ENCODE peak calls at places on chromosome 10, in four cellular contexts. Q is tibial nerve; W is CD4-positive, CD25-positive, alpha-beta regulatory T cell; D is cardiac muscle cell. U is an unnamed sample.

GRCh38 chr10:124343351-124344265 is 75.1 kb downstream of the OAT start:
- DNase-seq in Q (no peak), D (no peak), W (no peak), U (no peak)

GRCh38 chr10:90652519-90652918 is 205.3 kb downstream of the HTR7 start:
- DNase-seq in D (peak), Q (no peak), W (no peak), U (peak)

GRCh38 chr10:117900280-117900679 is 146.5 kb downstream of the RAB11FIP2 start:
- DNase-seq in W (no peak), D (no peak), Q (no peak), U (no peak)

GRCh38 chr10:102632394-102633062 is 11.8 kb upstream of the TRIM8 start:
- DNase-seq in Q (no peak), D (peak), W (no peak), U (no peak)

GRCh38 chr10:58266003-58266825 is 1.5 kb downstream of the IPMK start:
- DNase-seq in D (peak), W (peak), Q (no peak), U (peak)

GRCh38 chr10:122669045-122669444 is 30.6 kb downstream of the C10orf120 start:
- DNase-seq in D (no peak), Q (no peak), W (no peak), U (no peak)

GRCh38 chr10:43065761-43066160 is 11.1 kb upstream of the RET start:
- DNase-seq in D (no peak), Q (no peak), W (no peak), U (no peak)

GRCh38 chr10:43361532-43362190 is 9.8 kb upstream of the FXYD4 start:
- DNase-seq in D (no peak), Q (no peak), W (peak), U (no peak)

GRCh38 chr10:114526497-114527238 is 122.4 kb upstream of the AFAP1L2 start:
- DNase-seq in Q (peak), D (peak), W (peak), U (peak)

GRCh38 chr10:15325243-15326002 is 45.7 kb downstream of the FAM171A1 start:
- DNase-seq in D (no peak), Q (no peak), W (peak), U (peak)

GRCh38 chr10:100828744-100829102 is 83.3 kb downstream of the PAX2 start:
- DNase-seq in W (peak), D (peak), Q (no peak), U (no peak)

GRCh38 chr10:101856626-101857025 is 13.0 kb upstream of the KCNIP2 start:
- DNase-seq in Q (no peak), D (no peak), W (no peak), U (peak)

GRCh38 chr10:24340429-24340828 is 131.5 kb downstream of the KIAA1217 start:
- DNase-seq in W (no peak), D (no peak), Q (no peak), U (no peak)

GRCh38 chr10:47412869-47413268 is 28.8 kb upstream of the ZNF488 start:
- DNase-seq in W (no peak), D (no peak), Q (no peak), U (no peak)

GRCh38 chr10:78203915-78204818 is 170.5 kb downstream of the RPS24 start:
- DNase-seq in W (no peak), Q (no peak), D (no peak), U (no peak)

GRCh38 chr10:75284097-75284485 is 48.3 kb upstream of the COMTD1 start:
- DNase-seq in W (no peak), Q (no peak), D (no peak), U (no peak)

GRCh38 chr10:76116523-76116922 is 685.1 kb downstream of the LRMDA start:
- DNase-seq in Q (no peak), D (no peak), W (no peak), U (no peak)

GRCh38 chr10:102795453-102796406 is 41.5 kb downstream of the CYP17A1 start:
- DNase-seq in W (no peak), D (peak), Q (no peak), U (no peak)

GRCh38 chr10:17951868-17952371 is at the start of gene SLC39A12:
- DNase-seq in D (no peak), W (no peak), Q (no peak), U (peak)

GRCh38 chr10:86411281-86411841 is 44.8 kb upstream of the GRID1 start:
- DNase-seq in D (peak), W (peak), Q (no peak), U (no peak)

GRCh38 chr10:60397792-60398191 is 8.1 kb upstream of the ANK3 start:
- DNase-seq in W (no peak), D (no peak), Q (no peak), U (no peak)

GRCh38 chr10:70381491-70382421 is 669 bp downstream of the LRRC20 start:
- DNase-seq in Q (no peak), W (peak), D (peak), U (peak)

GRCh38 chr10:119298788-119299187 is 91.4 kb downstream of the GRK5 start:
- DNase-seq in Q (no peak), W (no peak), D (no peak), U (no peak)
- H3K27ac ChIP-seq in Q (no peak), W (no peak), D (no peak), U (no peak)

GRCh38 chr10:1194161-1194560 is 138.0 kb downstream of the WDR37 start:
- DNase-seq in Q (no peak), W (peak), D (no peak), U (no peak)

GRCh38 chr10:1198453-1199344 is 142.5 kb downstream of the WDR37 start:
- DNase-seq in Q (no peak), W (no peak), D (peak), U (no peak)

GRCh38 chr10:1195828-1196227 is 139.6 kb downstream of the WDR37 start:
- DNase-seq in Q (no peak), W (no peak), D (no peak), U (no peak)

GRCh38 chr10:1197384-1197783 is 141.2 kb downstream of the WDR37 start:
- DNase-seq in W (no peak), D (no peak), Q (no peak), U (no peak)

GRCh38 chr10:1196656-1197055 is 140.5 kb downstream of the WDR37 start:
- DNase-seq in W (no peak), D (no peak), Q (no peak), U (no peak)
- H3K27ac ChIP-seq in W (no peak), D (no peak), Q (no peak), U (no peak)

GRCh38 chr10:132293416-132294195 is 14.1 kb downstream of the STK32C start:
- DNase-seq in W (no peak), D (no peak), Q (no peak), U (no peak)
- H3K27ac ChIP-seq in W (no peak), D (no peak), Q (no peak), U (no peak)

GRCh38 chr10:95276367-95277200 is 14.2 kb downstream of the PDLIM1 start:
- DNase-seq in W (no peak), D (no peak), Q (no peak), U (peak)
- H3K27ac ChIP-seq in W (no peak), D (no peak), Q (peak), U (peak)

DNA sequence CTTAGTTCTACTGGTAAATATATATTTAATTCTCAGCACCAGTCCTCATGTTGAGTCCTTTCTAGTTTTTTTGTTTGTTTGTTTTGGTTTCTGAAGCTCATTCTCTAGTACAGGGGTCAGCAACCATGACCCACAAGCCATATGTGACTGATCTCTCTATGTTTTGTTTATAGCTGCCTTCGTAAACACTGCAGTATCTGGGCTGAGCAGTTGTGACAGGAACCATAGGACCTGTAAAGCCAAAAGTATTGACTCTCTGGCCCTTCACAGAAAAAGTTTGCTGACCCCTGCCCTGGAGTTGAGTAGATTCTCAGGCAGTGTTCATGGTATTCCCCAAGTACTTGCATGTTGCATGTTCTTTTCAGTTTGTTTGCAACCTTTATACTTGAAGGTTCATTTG is 20.8 kb downstream of the NET1 start:
- DNase-seq in W (no peak), Q (no peak), D (no peak), U (no peak)
- H3K27ac ChIP-seq in W (no peak), Q (no peak), D (peak), U (no peak)

U was measured in mammary epithelial cell.